ENCODE peak calls at places on chromosomes 11 and 22, in eight cellular contexts. H is testis, O is fibroblast of mammary gland, Z is heart right ventricle, X is right lobe of liver, Y is RWPE1, G is Calu3, P is A549. D is an unnamed sample.
A peak's percentile ranks its signal among the peaks of the same experiment; 100 is the strongest.

GRCh38 chr11:12175694-12176241 is 65.4 kb downstream of the MICAL2 start:
- DNase-seq in H (no peak), O (peak; percentile 95), Z (no peak), X (no peak), Y (peak; percentile 87), G (no peak), P (peak; percentile 66), D (no peak)

GRCh38 chr11:59560290-59560701 is 49.0 kb downstream of the OR4D9 start:
- DNase-seq in H (peak; percentile 81), O (peak; percentile 76), Z (no peak), X (no peak), Y (peak; percentile 66), G (peak; percentile 80), P (no peak), D (peak; percentile 81)

GRCh38 chr22:42830161-42830560 is 26.9 kb downstream of the ARFGAP3 start:
- DNase-seq in H (peak; percentile 7), O (no peak), Z (no peak), X (no peak), Y (no peak), G (no peak), P (no peak), D (no peak)

GRCh38 chr22:42673898-42674390 is 24.8 kb upstream of the CYB5R3 start:
- DNase-seq in H (peak; percentile 80), O (peak; percentile 28), Z (no peak), X (no peak), Y (no peak), G (no peak), P (no peak), D (no peak)

GRCh38 chr11:34192481-34193401 is 87.3 kb downstream of the NAT10 start:
- DNase-seq in H (peak; percentile 50), O (peak; percentile 94), Z (peak; percentile 53), X (no peak), Y (peak; percentile 92), G (peak; percentile 60), P (peak; percentile 78), D (no peak)

GRCh38 chr11:69205929-69206612 is 50.3 kb downstream of the SMIM38 start:
- DNase-seq in H (no peak), O (no peak), Z (no peak), X (no peak), Y (no peak), G (no peak), P (no peak), D (no peak)

GRCh38 chr22:33914131-33914530 is 6.1 kb downstream of the LARGE1 start:
- DNase-seq in H (no peak), O (no peak), Z (no peak), X (no peak), Y (no peak), G (no peak), P (no peak), D (no peak)

GRCh38 chr11:66316849-66317251 is at the start of gene CD248:
- DNase-seq in H (peak; percentile 69), O (peak; percentile 74), Z (peak; percentile 89), X (no peak), Y (no peak), G (no peak), P (no peak), D (peak; percentile 37)

GRCh38 chr22:37925767-37926166 is 19.7 kb downstream of the MICALL1 start:
- DNase-seq in H (no peak), O (no peak), Z (no peak), X (no peak), Y (no peak), G (no peak), P (no peak), D (no peak)

GRCh38 chr11:96235725-96236124 is 107.3 kb downstream of the MAML2 start:
- DNase-seq in H (no peak), O (no peak), Z (no peak), X (no peak), Y (no peak), G (no peak), P (no peak), D (no peak)

GRCh38 chr11:8959546-8960166 is 4.6 kb downstream of the TMEM9B start:
- DNase-seq in H (peak; percentile 51), O (peak; percentile 88), Z (no peak), X (no peak), Y (peak; percentile 84), G (peak; percentile 50), P (peak; percentile 81), D (peak; percentile 40)

GRCh38 chr11:61028135-61028729 is 56.8 kb downstream of the CD6 start:
- DNase-seq in H (no peak), O (no peak), Z (no peak), X (no peak), Y (no peak), G (peak; percentile 48), P (no peak), D (no peak)

GRCh38 chr11:9231848-9232177 is 33.3 kb downstream of the DENND5A start:
- DNase-seq in H (no peak), O (peak; percentile 55), Z (no peak), X (no peak), Y (no peak), G (no peak), P (no peak), D (no peak)

GRCh38 chr11:112298535-112298934 is 37.9 kb upstream of the PLET1 start:
- DNase-seq in H (no peak), O (no peak), Z (peak; percentile 67), X (peak; percentile 50), Y (no peak), G (no peak), P (no peak), D (no peak)

GRCh38 chr22:31572939-31573338 is 76.6 kb downstream of the SFI1 start:
- DNase-seq in H (no peak), O (no peak), Z (no peak), X (no peak), Y (no peak), G (no peak), P (no peak), D (no peak)

GRCh38 chr11:60455531-60456042 is at the start of gene MS4A1:
- DNase-seq in H (no peak), O (no peak), Z (no peak), X (no peak), Y (no peak), G (no peak), P (no peak), D (no peak)

GRCh38 chr11:83054904-83055380 is 16.8 kb downstream of the RAB30 start:
- DNase-seq in H (no peak), O (no peak), Z (no peak), X (no peak), Y (peak; percentile 38), G (peak; percentile 30), P (no peak), D (no peak)

GRCh38 chr11:94747136-94748110 is 20.7 kb upstream of the AMOTL1 start:
- DNase-seq in H (no peak), O (no peak), Z (no peak), X (no peak), Y (peak; percentile 92), G (peak; percentile 20), P (peak; percentile 49), D (no peak)

GRCh38 chr22:40487663-40488249 is 117.4 kb downstream of the SGSM3 start:
- DNase-seq in H (no peak), O (peak; percentile 45), Z (no peak), X (no peak), Y (no peak), G (no peak), P (peak; percentile 28), D (no peak)

GRCh38 chr11:47148903-47149535 is 27.7 kb downstream of the ARFGAP2 start:
- DNase-seq in H (no peak), O (no peak), Z (no peak), X (no peak), Y (no peak), G (no peak), P (no peak), D (no peak)

GRCh38 chr11:34308821-34309585 is 48.8 kb downstream of the ABTB2 start:
- DNase-seq in H (no peak), O (peak; percentile 48), Z (no peak), X (peak; percentile 45), Y (no peak), G (peak; percentile 34), P (no peak), D (no peak)

GRCh38 chr11:124591430-124591829 is 19.8 kb upstream of the PANX3 start:
- DNase-seq in H (no peak), O (no peak), Z (no peak), X (no peak), Y (no peak), G (no peak), P (no peak), D (no peak)

GRCh38 chr11:74460481-74461154 is 6.7 kb downstream of the KCNE3 start:
- DNase-seq in H (no peak), O (peak; percentile 60), Z (no peak), X (no peak), Y (no peak), G (no peak), P (no peak), D (no peak)

GRCh38 chr22:46887978-46888377 is 125.5 kb downstream of the TBC1D22A start:
- DNase-seq in H (no peak), O (no peak), Z (no peak), X (no peak), Y (no peak), G (no peak), P (no peak), D (no peak)

GRCh38 chr11:11706022-11706421 is 84.2 kb upstream of the GALNT18 start:
- DNase-seq in H (no peak), O (peak; percentile 5), Z (no peak), X (no peak), Y (peak; percentile 53), G (no peak), P (no peak), D (no peak)

GRCh38 chr11:32266611-32267010 is 168.7 kb downstream of the WT1 start:
- DNase-seq in H (no peak), O (no peak), Z (no peak), X (no peak), Y (no peak), G (no peak), P (no peak), D (no peak)
- TF ChIP-seq CTCF in H (no peak), O (no peak), Z (no peak), X (no peak), Y (no peak), G (no peak), P (no peak), D (no peak)

GRCh38 chr11:17328856-17329490 is 22.6 kb upstream of the NCR3LG1 start:
- DNase-seq in H (no peak), O (no peak), Z (no peak), X (no peak), Y (no peak), G (no peak), P (no peak), D (no peak)
- TF ChIP-seq CTCF in H (no peak), O (no peak), Z (no peak), X (no peak), Y (no peak), G (no peak), P (no peak), D (peak; percentile 42)

GRCh38 chr11:44316388-44317240 is 6.7 kb upstream of the ALX4 start:
- DNase-seq in H (no peak), O (no peak), Z (no peak), X (peak; percentile 40), Y (no peak), G (no peak), P (no peak), D (no peak)
- TF ChIP-seq CTCF in H (no peak), O (no peak), Z (peak; percentile 14), X (peak; percentile 18), Y (no peak), G (no peak), P (peak; percentile 4), D (no peak)

DNA sequence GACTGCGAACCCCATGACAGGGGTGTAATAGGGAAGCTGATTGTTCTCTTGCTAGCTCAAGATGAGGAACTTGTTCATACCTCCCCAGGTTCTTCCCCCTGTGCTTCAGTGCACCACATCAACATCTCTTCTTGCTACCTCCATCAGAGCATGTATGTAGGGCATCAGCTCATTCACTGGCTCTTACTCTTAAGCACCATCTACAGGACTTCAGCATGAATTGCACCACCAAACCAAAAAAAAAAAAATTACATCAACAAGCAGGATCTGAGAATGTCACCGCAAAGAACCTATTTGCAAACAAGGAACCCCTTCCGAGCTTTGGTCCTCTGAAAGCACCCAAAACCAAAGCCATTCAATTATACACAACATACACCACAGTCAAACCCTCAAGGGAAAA is 2226.5 kb upstream of the RAG2 start:
- DNase-seq in H (no peak), O (no peak), Z (no peak), X (no peak), Y (no peak), G (no peak), P (no peak), D (no peak)
- TF ChIP-seq CTCF in H (peak; percentile 22), O (no peak), Z (no peak), X (peak; percentile 45), Y (no peak), G (no peak), P (no peak), D (peak; percentile 31)

D was measured in endothelial cell.